ENCODE peak calls at places on chromosomes 4 and X, in seven cellular contexts. V, L, T, M, S, E and Y are unnamed samples. For H3K27me3 and H3K4me1, the result is how much of the 10 kb centered on the place peaks cover.

GRCh38 chr4:38184404-38184803 is 224.2 kb downstream of the PTTG2 start:
- DNase-seq in V (no peak), L (no peak), T (no peak), M (no peak), S (no peak), E (no peak), Y (no peak)

GRCh38 chr4:59126159-59126558 is 2016.0 kb upstream of the IGFBP7 start:
- DNase-seq in V (no peak), L (no peak), T (no peak), M (no peak), S (no peak), E (no peak), Y (no peak)

GRCh38 chrX:26851981-26852380 is 611.2 kb downstream of the PPP4R3C start:
- DNase-seq in V (no peak), L (no peak), T (peak), M (no peak), S (peak), E (no peak), Y (no peak)

GRCh38 chrX:77434949-77435348 is 12.2 kb upstream of the FGF16 start:
- DNase-seq in V (no peak), L (no peak), T (no peak), M (no peak), S (no peak), E (no peak), Y (no peak)

GRCh38 chrX:10106801-10107200 is 50.0 kb upstream of the CLCN4 start:
- DNase-seq in V (peak), L (no peak), T (no peak), M (no peak), S (no peak), E (no peak), Y (no peak)

GRCh38 chr4:26132858-26133257 is 188.0 kb upstream of the RBPJ start:
- DNase-seq in V (no peak), L (no peak), T (no peak), M (no peak), S (no peak), E (no peak), Y (no peak)

GRCh38 chrX:17859609-17860178 is 1.4 kb downstream of the RAI2 start:
- DNase-seq in V (no peak), L (peak), T (no peak), M (no peak), S (no peak), E (no peak), Y (no peak)

GRCh38 chrX:48779399-48779798 is 7.0 kb upstream of the GATA1 start:
- DNase-seq in V (no peak), L (no peak), T (no peak), M (no peak), S (no peak), E (no peak), Y (no peak)

GRCh38 chrX:33725556-33726232 is 406.4 kb downstream of the FAM47A start:
- DNase-seq in V (no peak), L (no peak), T (no peak), M (peak), S (peak), E (no peak), Y (peak)

GRCh38 chr4:75457365-75457764 is 56.8 kb downstream of the RCHY1 start:
- DNase-seq in V (no peak), L (no peak), T (no peak), M (no peak), S (no peak), E (no peak), Y (no peak)

GRCh38 chr4:525660-526059 is 26.6 kb downstream of the PIGG start:
- DNase-seq in V (no peak), L (no peak), T (no peak), M (no peak), S (no peak), E (no peak), Y (no peak)

GRCh38 chrX:23797371-23798128 is 14.6 kb downstream of the SAT1 start:
- DNase-seq in V (no peak), L (no peak), T (no peak), M (no peak), S (no peak), E (no peak), Y (no peak)

GRCh38 chrX:119682019-119682989 is 10.7 kb downstream of the SEPTIN6 start:
- DNase-seq in V (peak), L (no peak), T (no peak), M (no peak), S (no peak), E (peak), Y (no peak)

GRCh38 chr4:8136529-8136928 is 22.1 kb downstream of the ABLIM2 start:
- DNase-seq in V (no peak), L (no peak), T (no peak), M (no peak), S (no peak), E (no peak), Y (no peak)

GRCh38 chr4:152209772-152210493 is 326.0 kb downstream of the FBXW7 start:
- DNase-seq in V (no peak), L (no peak), T (peak), M (no peak), S (no peak), E (peak), Y (no peak)

GRCh38 chr4:129336457-129336856 is 240.5 kb downstream of the C4orf33 start:
- DNase-seq in V (no peak), L (no peak), T (no peak), M (no peak), S (no peak), E (no peak), Y (no peak)

GRCh38 chr4:302381-302780 is 2.9 kb downstream of the ZNF732 start:
- DNase-seq in V (no peak), L (no peak), T (no peak), M (no peak), S (no peak), E (no peak), Y (no peak)

GRCh38 chr4:147336252-147336651 is 144.6 kb upstream of the EDNRA start:
- DNase-seq in V (no peak), L (no peak), T (peak), M (no peak), S (no peak), E (no peak), Y (no peak)

GRCh38 chr4:53365121-53365485 is 758 bp downstream of the SCFD2 start:
- DNase-seq in V (no peak), L (no peak), T (peak), M (no peak), S (no peak), E (no peak), Y (peak)

GRCh38 chrX:150572206-150572605 is 3.8 kb downstream of the MTM1 start:
- DNase-seq in V (no peak), L (no peak), T (no peak), M (no peak), S (no peak), E (no peak), Y (no peak)

GRCh38 chr4:110621839-110622751 is 782 bp downstream of the PITX2 start:
- DNase-seq in V (no peak), L (no peak), T (no peak), M (no peak), S (no peak), E (no peak), Y (no peak)
- H3K4me3 ChIP-seq in V (peak), L (peak), T (peak), M (peak), S (peak), E (no peak), Y (no peak)

GRCh38 chrX:142977128-142977914 is 48.4 kb upstream of the SPANXN4 start:
- DNase-seq in V (no peak), L (no peak), T (no peak), M (no peak), S (no peak), E (peak), Y (no peak)
- H3K27me3 ChIP-seq in V (under half), L (under half), T (under half), M (under half), S (under half), E (under half), Y (under half)

GRCh38 chr4:77010841-77011354 is 61.3 kb downstream of the SEPTIN11 start:
- DNase-seq in V (no peak), L (no peak), T (peak), M (no peak), S (no peak), E (no peak), Y (no peak)
- H3K4me1 ChIP-seq in V (under half), L (under half), T (under half), M (under half), S (under half), E (under half), Y (under half)

GRCh38 chrX:136104936-136105335 is 42.4 kb upstream of the FHL1 start:
- DNase-seq in V (no peak), L (no peak), T (no peak), M (no peak), S (no peak), E (no peak), Y (no peak)

GRCh38 chrX:136112286-136112685 is 35.0 kb upstream of the FHL1 start:
- DNase-seq in V (no peak), L (no peak), T (no peak), M (no peak), S (no peak), E (no peak), Y (no peak)

GRCh38 chrX:136112781-136113180 is 34.6 kb upstream of the FHL1 start:
- DNase-seq in V (no peak), L (no peak), T (no peak), M (no peak), S (no peak), E (no peak), Y (no peak)

DNA sequence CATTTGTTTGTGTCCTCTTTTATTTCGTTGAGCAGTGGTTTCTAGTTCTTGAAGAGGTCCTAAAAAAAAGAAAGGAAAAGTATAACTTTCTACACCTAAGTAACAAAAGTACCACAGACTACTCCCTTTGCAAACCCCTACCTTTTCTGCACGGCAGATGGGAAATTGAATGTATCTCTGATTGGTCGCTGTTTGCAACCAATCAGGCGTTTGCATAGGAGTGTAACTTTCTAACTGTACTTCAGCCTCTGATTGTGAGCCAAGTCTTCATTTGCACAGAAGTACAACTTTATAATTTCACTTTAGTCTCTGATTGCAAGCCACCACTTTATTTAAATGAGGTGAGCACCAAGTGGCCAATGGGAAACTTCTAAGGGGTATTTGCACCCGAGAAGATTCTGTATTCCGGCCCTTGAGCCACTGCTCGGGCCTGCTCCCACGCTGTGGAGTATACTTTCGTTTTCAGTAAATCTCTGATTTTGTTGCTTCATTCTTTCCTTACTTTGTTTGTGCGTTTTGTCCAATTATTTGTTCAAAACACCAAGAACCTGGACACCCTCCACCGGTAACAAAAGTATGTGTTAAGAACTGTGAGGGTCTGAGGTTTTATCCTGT is 40.3 kb upstream of the FHL1 start:
- DNase-seq in V (no peak), L (no peak), T (no peak), M (no peak), S (no peak), E (no peak), Y (no peak)
- H3K4me3 ChIP-seq in V (no peak), L (no peak), T (no peak), M (no peak), S (no peak), E (no peak), Y (no peak)

DNA sequence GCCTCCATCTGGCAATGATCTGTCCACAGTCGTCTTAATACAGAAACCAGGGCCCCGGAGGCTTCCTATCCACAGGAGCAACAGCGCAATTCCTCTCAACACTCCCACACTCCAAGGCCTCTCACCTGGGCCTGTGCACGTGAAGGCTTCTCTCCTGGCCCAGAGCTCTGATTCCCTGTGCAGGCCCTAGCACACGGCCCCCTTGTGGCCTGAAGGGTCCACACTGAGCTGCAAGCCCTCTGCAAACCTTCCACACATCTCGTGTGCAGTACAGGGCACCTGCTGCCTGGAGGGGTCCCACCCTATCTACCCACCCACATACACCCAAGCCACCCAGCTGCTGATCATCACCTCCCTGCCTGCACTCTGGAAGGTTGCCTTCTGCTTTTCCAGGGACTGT is 150.1 kb upstream of the NUDT10 start:
- DNase-seq in V (no peak), L (no peak), T (no peak), M (no peak), S (no peak), E (no peak), Y (no peak)
- H3K27me3 ChIP-seq in V (under half), L (under half), T (under half), M (under half), S (under half), E (under half), Y (under half)

DNA sequence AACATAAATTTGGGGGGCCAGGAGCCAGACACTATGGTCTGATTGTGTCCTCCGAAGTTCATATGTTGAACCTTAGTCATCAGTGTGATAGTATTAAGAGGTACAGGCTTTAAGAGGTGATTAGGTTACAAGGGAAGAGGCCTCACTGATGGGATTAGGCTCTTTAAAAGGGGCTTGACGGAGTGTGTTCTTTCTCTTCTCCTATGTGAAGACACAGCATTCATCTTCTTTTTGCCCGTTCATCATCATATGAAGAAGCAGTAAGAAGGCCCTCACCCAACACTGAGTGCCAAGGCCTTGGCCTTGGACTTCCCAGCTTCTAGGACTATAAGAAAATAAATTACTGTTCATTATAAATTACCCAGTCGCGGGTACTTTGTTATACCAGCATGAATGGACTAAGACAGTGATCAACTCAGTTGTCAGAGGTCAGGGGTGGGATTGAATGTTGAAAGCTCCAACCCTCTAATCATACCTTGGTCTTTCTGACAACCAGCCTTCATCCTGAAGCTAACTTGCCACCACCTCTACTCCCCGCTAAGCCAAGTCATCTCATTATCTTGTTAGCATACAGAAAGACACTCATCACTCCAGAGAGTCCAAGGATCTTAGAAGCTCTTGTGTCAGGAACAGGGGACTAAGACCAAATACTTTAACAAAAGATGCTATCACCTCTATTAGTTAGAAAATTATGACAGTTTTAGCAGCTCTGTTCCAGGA is 543.4 kb upstream of the DIPK2B start:
- DNase-seq in V (no peak), L (no peak), T (no peak), M (no peak), S (no peak), E (no peak), Y (no peak)
- H3K4me1 ChIP-seq in V (under half), L (under half), T (under half), M (under half), S (under half), E (under half), Y (under half)

DNA sequence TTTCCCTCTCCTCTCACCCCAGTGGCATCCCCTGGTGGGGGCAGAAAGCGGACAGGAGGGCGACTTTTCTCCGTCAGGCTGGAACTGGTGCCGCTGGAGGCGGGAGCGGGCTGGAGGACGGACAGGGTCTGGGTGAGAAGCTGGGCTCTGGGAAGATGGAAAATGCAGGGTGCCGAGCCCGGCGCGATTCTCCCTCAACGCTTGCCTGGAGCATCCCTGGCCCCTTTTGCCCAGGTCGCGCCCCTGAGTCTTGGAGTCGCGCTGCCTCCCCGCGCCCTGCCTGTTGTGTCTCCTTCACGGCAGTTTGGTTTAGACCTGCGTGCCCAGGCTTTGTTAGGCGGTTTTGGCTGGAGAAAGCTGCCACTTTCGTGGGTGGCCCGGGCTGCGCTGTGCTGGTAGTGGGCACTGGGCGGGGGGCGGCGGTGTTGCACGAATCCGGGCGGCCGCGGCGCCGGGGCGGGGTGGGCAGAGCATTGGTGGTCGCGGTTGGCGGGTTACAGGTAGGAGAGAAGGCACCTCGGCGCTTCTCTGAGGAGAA is 2.0 kb downstream of the ADGRL3 start:
- DNase-seq in V (no peak), L (no peak), T (peak), M (no peak), S (no peak), E (no peak), Y (peak)
- H3K4me3 ChIP-seq in V (no peak), L (peak), T (no peak), M (peak), S (peak), E (no peak), Y (peak)

DNA sequence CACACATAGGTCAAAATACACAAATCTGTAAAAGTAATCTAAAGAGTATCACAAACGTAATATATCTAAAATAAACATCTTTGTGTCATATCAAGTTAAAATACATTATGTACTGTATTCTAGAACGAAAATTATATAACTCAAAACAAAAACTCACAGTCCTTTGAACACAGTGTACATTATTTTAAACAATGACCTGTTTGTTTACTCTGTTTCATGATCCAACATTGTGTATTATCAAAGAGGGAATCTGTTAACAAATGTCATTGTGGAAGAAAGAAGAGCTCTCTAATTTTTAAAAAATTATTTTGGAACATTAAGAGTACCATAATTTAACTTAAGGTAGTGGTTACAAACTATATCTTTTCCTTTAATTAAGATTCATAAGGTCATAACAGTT is 144.1 kb downstream of the FRYL start:
- DNase-seq in V (no peak), L (no peak), T (no peak), M (no peak), S (no peak), E (no peak), Y (no peak)
- H3K27me3 ChIP-seq in V (under half), L (under half), T (under half), M (under half), S (under half), E (under half), Y (under half)

GRCh38 chr4:123300625-123301024 is 96.0 kb upstream of the SPRY1 start:
- DNase-seq in V (no peak), L (no peak), T (no peak), M (no peak), S (no peak), E (no peak), Y (no peak)

GRCh38 chr4:123298798-123299197 is 97.8 kb upstream of the SPRY1 start:
- DNase-seq in V (no peak), L (no peak), T (no peak), M (no peak), S (no peak), E (no peak), Y (no peak)

GRCh38 chr4:123297836-123298235 is 98.8 kb upstream of the SPRY1 start:
- DNase-seq in V (no peak), L (no peak), T (no peak), M (no peak), S (no peak), E (no peak), Y (no peak)

GRCh38 chr4:123300222-123300621 is 96.4 kb upstream of the SPRY1 start:
- DNase-seq in V (no peak), L (no peak), T (no peak), M (no peak), S (no peak), E (no peak), Y (no peak)

GRCh38 chr4:123299212-123299651 is 97.4 kb upstream of the SPRY1 start:
- DNase-seq in V (no peak), L (no peak), T (peak), M (no peak), S (no peak), E (no peak), Y (peak)
- H3K4me1 ChIP-seq in V (under half), L (under half), T (under half), M (under half), S (under half), E (under half), Y (under half)

GRCh38 chr4:32010221-32010620 is 1290.1 kb downstream of the PCDH7 start:
- DNase-seq in V (no peak), L (no peak), T (no peak), M (no peak), S (no peak), E (no peak), Y (no peak)
- H3K4me3 ChIP-seq in V (no peak), L (no peak), T (no peak), M (no peak), S (no peak), E (no peak), Y (no peak)